ENCODE peak calls at places on chromosomes 5 and 9, in nine cellular contexts. Z is CD4-positive, alpha-beta T cell; E is RCC 7860; C is ELR; X is foreskin fibroblast; D is heart left ventricle; L is pulmonary artery endothelial cell; P is T-helper 2 cell; U is tibial artery. H is an unnamed sample.

GRCh38 chr9:98219794-98220370 is 27.4 kb upstream of the CORO2A start:
- DNase-seq in P (no peak), U (no peak), L (no peak), C (no peak), E (no peak), Z (no peak), D (no peak), X (no peak), H (no peak)

GRCh38 chr5:108670591-108671335 is 76.9 kb upstream of the FER start:
- DNase-seq in C (no peak), D (peak), X (no peak), U (no peak), E (no peak), P (no peak), Z (no peak), L (no peak), H (no peak)

GRCh38 chr9:72930828-72931227 is 22.0 kb downstream of the ALDH1A1 start:
- DNase-seq in Z (no peak), L (no peak), X (no peak), C (no peak), P (no peak), U (no peak), D (no peak), E (no peak), H (no peak)

GRCh38 chr5:31966931-31967330 is 207.2 kb downstream of the GOLPH3 start:
- DNase-seq in X (no peak), U (no peak), L (no peak), C (no peak), P (no peak), Z (no peak), E (no peak), D (no peak), H (no peak)

GRCh38 chr5:98564836-98565235 is 208.6 kb upstream of the RGMB start:
- DNase-seq in X (no peak), E (no peak), U (no peak), Z (no peak), C (no peak), L (no peak), P (no peak), D (no peak), H (no peak)

GRCh38 chr9:114803459-114803858 is 2.4 kb downstream of the TNFSF15 start:
- DNase-seq in L (no peak), D (peak), U (no peak), E (no peak), Z (no peak), C (no peak), P (no peak), X (no peak), H (no peak)

GRCh38 chr5:170540276-170540675 is 36.5 kb downstream of the KCNIP1 start:
- DNase-seq in D (no peak), Z (no peak), C (no peak), U (no peak), X (no peak), E (no peak), L (no peak), P (no peak), H (no peak)

GRCh38 chr5:74272019-74272775 is 368.3 kb downstream of the ENC1 start:
- DNase-seq in E (peak), C (peak), L (no peak), X (peak), U (no peak), Z (no peak), D (no peak), P (no peak), H (no peak)

GRCh38 chr9:120711841-120712538 is 2.3 kb downstream of the MEGF9 start:
- DNase-seq in X (no peak), L (no peak), C (peak), U (no peak), Z (no peak), D (no peak), E (no peak), P (no peak), H (no peak)

GRCh38 chr9:81661339-81661738 is 28.0 kb downstream of the TLE1 start:
- DNase-seq in D (no peak), L (no peak), U (no peak), X (no peak), C (no peak), P (no peak), E (no peak), Z (no peak), H (no peak)

GRCh38 chr5:2894347-2895135 is 143.1 kb upstream of the IRX2 start:
- DNase-seq in C (no peak), E (no peak), D (no peak), L (no peak), X (no peak), U (no peak), Z (no peak), P (no peak), H (no peak)

GRCh38 chr9:134178781-134179551 is 14.6 kb upstream of the RNU6ATAC start:
- DNase-seq in X (no peak), L (no peak), U (peak), Z (no peak), E (no peak), D (peak), P (no peak), C (no peak), H (no peak)

GRCh38 chr9:35691757-35692301 is 2.1 kb upstream of the TPM2 start:
- DNase-seq in Z (no peak), U (peak), X (no peak), P (no peak), C (no peak), L (no peak), E (no peak), D (no peak), H (no peak)

H was measured in effector CD8-positive, alpha-beta T cell.